ENCODE peak calls at places on chromosome 17, in four cellular contexts. Z is GM13977, Q is A549, H is AG09319. N is an unnamed sample.

GRCh38 chr17:28612936-28613872 is 781 bp downstream of the RSKR start:
- DNase-seq in Q (peak; percentile 56), H (no peak), Z (peak; percentile 48), N (peak; percentile 53)

GRCh38 chr17:35254107-35254802 is 11.4 kb downstream of the SLFN5 start:
- DNase-seq in Z (no peak), H (peak; percentile 92), Q (peak; percentile 43), N (no peak)

GRCh38 chr17:34616148-34616547 is 36.8 kb downstream of the TMEM132E start:
- DNase-seq in Z (no peak), H (no peak), Q (no peak), N (no peak)

GRCh38 chr17:58865301-58865700 is 109.6 kb downstream of the PPM1E start:
- DNase-seq in H (no peak), Q (no peak), Z (no peak), N (no peak)

GRCh38 chr17:59840329-59840907 is 52.3 kb downstream of the TUBD1 start:
- DNase-seq in H (peak; percentile 22), Q (no peak), Z (no peak), N (no peak)

GRCh38 chr17:838486-838885 is 56.3 kb downstream of the MRM3 start:
- DNase-seq in H (no peak), Q (no peak), Z (no peak), N (no peak)

GRCh38 chr17:27811961-27812360 is 11.6 kb upstream of the NOS2 start:
- DNase-seq in Z (no peak), H (no peak), Q (no peak), N (no peak)

GRCh38 chr17:48631693-48632578 is 5.8 kb upstream of the HOXB9 start:
- DNase-seq in Z (peak; percentile 82), H (no peak), Q (no peak), N (no peak)

GRCh38 chr17:9208381-9208780 is 187.1 kb downstream of the NTN1 start:
- DNase-seq in H (no peak), Z (no peak), Q (no peak), N (no peak)

GRCh38 chr17:76462556-76463290 is 4.7 kb upstream of the AANAT start:
- DNase-seq in Z (no peak), Q (no peak), H (no peak), N (no peak)

GRCh38 chr17:43030137-43030767 is 5.2 kb downstream of the RND2 start:
- DNase-seq in H (no peak), Z (no peak), Q (no peak), N (no peak)

GRCh38 chr17:17935321-17936271 is 36.6 kb downstream of the TOM1L2 start:
- DNase-seq in Q (peak; percentile 34), Z (no peak), H (peak; percentile 77), N (no peak)

GRCh38 chr17:62652251-62653001 is 25.0 kb downstream of the MRC2 start:
- DNase-seq in Z (peak; percentile 46), Q (peak; percentile 48), H (no peak), N (no peak)

GRCh38 chr17:34620458-34620857 is 41.1 kb downstream of the TMEM132E start:
- DNase-seq in Q (no peak), H (no peak), Z (no peak), N (no peak)

GRCh38 chr17:60863892-60864673 is 186.4 kb downstream of the BCAS3 start:
- DNase-seq in Q (no peak), Z (no peak), H (no peak), N (peak; percentile 10)

GRCh38 chr17:16108858-16109257 is 106.5 kb downstream of the NCOR1 start:
- DNase-seq in H (no peak), Z (no peak), Q (no peak), N (no peak)

GRCh38 chr17:321386-321941 is 31.1 kb downstream of the RPH3AL start:
- DNase-seq in H (no peak), Q (no peak), Z (no peak), N (no peak)

GRCh38 chr17:50659220-50659619 is 24.5 kb downstream of the ABCC3 start:
- DNase-seq in H (no peak), Q (no peak), Z (no peak), N (no peak)

GRCh38 chr17:36048061-36048460 is 16.0 kb upstream of the CCL18 start:
- DNase-seq in Q (no peak), Z (no peak), H (no peak), N (no peak)

GRCh38 chr17:4539576-4540223 is 15.5 kb downstream of the MYBBP1A start:
- DNase-seq in H (no peak), Q (no peak), Z (no peak), N (no peak)

GRCh38 chr17:61307905-61308886 is 91.4 kb upstream of the TBX2 start:
- DNase-seq in Q (peak; percentile 52), Z (no peak), H (peak; percentile 99), N (no peak)

GRCh38 chr17:74981979-74982662 is 5.3 kb upstream of the CDR2L start:
- DNase-seq in Q (peak; percentile 90), H (no peak), Z (peak; percentile 86), N (peak; percentile 81)
- TF ChIP-seq CTCF in Q (peak; percentile 11), H (no peak), Z (no peak), N (no peak)

GRCh38 chr17:2721603-2722002 is 10.0 kb upstream of the CLUH start:
- DNase-seq in Q (no peak), H (no peak), Z (no peak), N (peak; percentile 56)

GRCh38 chr17:2723505-2723996 is 12.0 kb upstream of the CLUH start:
- DNase-seq in Q (no peak), Z (no peak), H (no peak), N (peak; percentile 37)

GRCh38 chr17:2722611-2723010 is 11.0 kb upstream of the CLUH start:
- DNase-seq in Q (no peak), H (no peak), Z (no peak), N (no peak)

GRCh38 chr17:2723997-2724782 is 12.6 kb upstream of the CLUH start:
- DNase-seq in Z (no peak), H (no peak), Q (no peak), N (peak; percentile 69)

DNA sequence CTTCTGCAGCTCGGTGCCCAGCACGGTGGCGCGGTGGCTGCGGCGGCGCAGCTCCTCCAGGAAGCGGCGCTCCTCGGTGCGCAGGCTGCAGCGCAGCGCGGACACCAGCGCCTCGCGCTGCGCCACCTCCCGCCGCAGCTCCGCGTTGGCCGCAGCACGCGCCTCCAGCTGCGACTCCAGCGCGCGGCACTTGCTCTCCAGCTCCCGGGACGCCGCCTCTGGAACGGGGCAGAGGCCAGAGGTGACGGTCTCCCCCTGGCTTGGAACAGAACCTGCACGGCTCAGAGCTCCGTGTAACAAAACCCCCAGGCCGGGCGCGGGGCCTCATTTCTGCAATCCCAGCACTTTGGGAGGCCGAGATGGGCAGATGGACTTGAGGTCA is 13.2 kb upstream of the CLUH start:
- DNase-seq in Z (no peak), Q (peak; percentile 77), H (no peak), N (no peak)
- TF ChIP-seq CTCF in Z (peak; percentile 6), Q (peak; percentile 36), H (no peak), N (no peak)

DNA sequence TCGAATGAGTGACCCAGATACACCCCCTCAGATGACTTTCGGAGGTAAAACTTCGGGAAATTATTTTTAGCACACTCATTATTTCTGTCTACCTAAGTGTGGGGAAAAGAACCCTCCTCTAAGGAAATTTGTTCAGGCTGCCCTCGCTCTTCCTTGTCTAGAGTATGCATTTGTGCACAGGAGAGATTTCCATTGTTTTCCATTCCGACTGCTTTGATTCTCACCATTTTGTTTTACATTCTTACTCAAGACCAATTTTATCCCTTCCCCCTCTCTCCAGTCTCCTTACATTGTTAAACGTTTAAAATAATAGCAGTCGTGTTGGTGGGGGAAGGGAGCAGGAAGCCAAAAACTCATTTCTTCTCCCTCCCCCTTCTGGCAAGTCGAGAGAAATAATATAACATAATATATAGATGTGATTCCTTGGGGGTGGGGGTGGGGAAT is 1.5 kb upstream of the CHD3 start:
- DNase-seq in Q (no peak), Z (no peak), H (no peak), N (no peak)
- TF ChIP-seq CTCF in Q (no peak), Z (no peak), H (no peak), N (no peak)

DNA sequence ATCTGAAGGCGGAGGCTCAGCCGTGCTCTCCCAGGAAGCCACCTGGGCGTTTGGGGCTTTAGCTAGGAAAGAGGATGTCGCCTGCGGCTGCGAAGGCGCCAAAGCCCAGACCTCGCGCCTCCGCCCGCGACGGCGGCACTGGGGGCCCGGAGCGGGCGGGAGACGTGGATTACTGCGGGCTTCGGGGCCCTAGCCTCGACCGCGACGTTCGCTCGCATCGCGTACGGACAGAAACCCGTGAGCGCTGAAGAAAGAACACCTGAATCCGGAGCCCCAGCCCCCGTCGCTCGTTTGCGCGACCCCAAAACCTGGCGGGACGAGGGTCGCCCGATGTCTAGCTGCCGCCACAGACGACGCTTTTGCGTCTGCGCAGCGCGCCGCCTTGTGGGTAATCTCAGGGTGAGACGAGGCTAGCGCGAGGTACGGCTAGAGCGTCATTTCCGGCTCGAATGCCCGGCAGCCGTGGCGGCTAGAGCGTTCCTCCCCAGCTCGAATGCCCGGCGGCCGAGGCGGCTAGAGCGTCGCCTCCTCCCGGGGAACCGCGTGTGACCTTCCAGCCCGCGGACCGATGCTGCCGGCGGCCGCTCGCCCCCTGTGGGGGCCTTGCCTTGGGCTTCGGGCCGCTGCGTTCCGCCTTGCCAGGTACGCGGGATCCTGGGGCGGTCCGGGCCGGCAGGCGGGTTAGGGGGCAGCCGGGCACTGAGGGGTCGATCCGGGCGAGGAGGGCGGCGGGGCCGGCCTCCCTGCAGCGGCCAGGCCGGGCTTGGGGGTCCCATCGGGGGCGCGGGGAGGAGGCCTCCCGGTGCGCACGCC is at the start of gene MRPL12:
- DNase-seq in H (peak; percentile 73), Z (peak; percentile 99), Q (peak; percentile 96), N (peak; percentile 99)
- TF ChIP-seq CTCF in H (no peak), Z (no peak), Q (no peak), N (no peak)

DNA sequence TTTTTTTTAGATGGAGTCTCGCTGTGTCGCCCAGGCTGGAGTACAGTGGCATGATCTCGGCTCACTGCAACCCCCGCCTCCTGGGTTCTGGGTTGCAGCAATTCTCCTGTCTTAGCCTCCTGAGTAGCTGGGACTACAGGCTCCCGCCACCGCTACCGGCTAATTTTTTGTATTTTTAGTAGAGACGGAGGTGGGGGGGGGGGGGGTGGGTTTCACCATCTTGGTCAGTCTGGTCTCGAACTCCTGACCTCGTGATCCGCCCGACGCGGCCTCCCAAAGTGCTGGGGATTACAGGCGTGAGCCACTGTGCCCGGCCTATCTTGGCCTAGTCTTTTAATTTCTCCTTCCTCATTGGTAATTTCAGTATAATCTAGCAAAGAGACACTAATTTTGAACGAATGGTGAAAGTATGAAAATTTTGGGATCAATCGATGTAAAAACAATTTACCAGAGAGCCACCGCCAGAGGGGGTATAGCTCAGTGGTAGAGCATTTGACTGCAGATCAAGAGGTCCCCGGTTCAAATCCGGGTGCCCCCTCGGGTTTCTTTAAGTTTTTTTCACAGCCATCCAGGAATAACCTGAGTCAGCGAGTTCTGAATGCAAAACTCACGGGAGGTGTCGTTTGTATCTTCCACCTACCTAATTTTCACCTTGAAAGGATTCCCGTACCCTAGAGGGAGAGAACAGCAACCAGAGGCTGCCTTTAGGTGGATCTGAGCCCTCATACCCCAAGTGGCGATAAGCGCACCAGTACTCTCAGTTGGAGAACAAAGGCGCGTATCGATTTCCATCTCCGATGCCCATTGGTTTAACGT is 2.5 kb upstream of the LASP1 start:
- DNase-seq in Z (no peak), Q (peak; percentile 63), H (no peak), N (no peak)
- TF ChIP-seq CTCF in Z (peak; percentile 16), Q (peak; percentile 3), H (peak; percentile 10), N (no peak)